ENCODE peak calls at places on chromosomes 3 and 15, in six cellular contexts. B is nephron progenitor cell, E is sciatic nerve, Z is DMS53, Q is EL, X is glutamatergic neuron. I is an unnamed sample.

GRCh38 chr15:66046751-66047150 is 177.5 kb downstream of the RAB11A start:
- DNase-seq in B (no peak), E (no peak), Z (peak), Q (no peak), X (no peak), I (no peak)

GRCh38 chr3:14361068-14361677 is 41.2 kb upstream of the SLC6A6 start:
- DNase-seq in B (no peak), E (no peak), Z (no peak), Q (no peak), X (no peak), I (no peak)

GRCh38 chr3:21962456-21962855 is 211.4 kb upstream of the ZNF385D start:
- DNase-seq in B (no peak), E (no peak), Z (peak), Q (peak), X (no peak), I (no peak)

GRCh38 chr15:100879461-100880138 is at the start of gene ALDH1A3:
- DNase-seq in B (peak), E (peak), Z (peak), Q (peak), X (peak), I (peak)

GRCh38 chr3:128971421-128971820 is 22.5 kb downstream of the CFAP92 start:
- DNase-seq in B (no peak), E (no peak), Z (no peak), Q (no peak), X (no peak), I (no peak)

GRCh38 chr3:82145742-82146141 is 384.3 kb upstream of the GBE1 start:
- DNase-seq in B (no peak), E (no peak), Z (no peak), Q (no peak), X (no peak), I (no peak)

GRCh38 chr3:46913644-46914043 is 36.1 kb downstream of the PTH1R start:
- DNase-seq in B (no peak), E (peak), Z (peak), Q (peak), X (no peak), I (peak)

GRCh38 chr15:60520825-60521368 is 42.0 kb upstream of the ICE2 start:
- DNase-seq in B (peak), E (peak), Z (peak), Q (peak), X (peak), I (peak)

GRCh38 chr3:71489315-71489761 is 94.2 kb downstream of the FOXP1 start:
- DNase-seq in B (no peak), E (no peak), Z (no peak), Q (no peak), X (no peak), I (no peak)

GRCh38 chr15:85649372-85649771 is 145.4 kb downstream of the KLHL25 start:
- DNase-seq in B (no peak), E (no peak), Z (peak), Q (peak), X (no peak), I (peak)

GRCh38 chr3:9352917-9353823 is 9.7 kb upstream of the THUMPD3 start:
- DNase-seq in B (peak), E (peak), Z (peak), Q (peak), X (peak), I (peak)

GRCh38 chr3:27449530-27450150 is 34.5 kb downstream of the SLC4A7 start:
- DNase-seq in B (no peak), E (no peak), Z (peak), Q (no peak), X (no peak), I (no peak)

GRCh38 chr3:161310649-161311423 is 60.5 kb downstream of the SPTSSB start:
- DNase-seq in B (no peak), E (no peak), Z (no peak), Q (no peak), X (no peak), I (no peak)

GRCh38 chr3:116517308-116517707 is 72.0 kb upstream of the LSAMP start:
- DNase-seq in B (no peak), E (no peak), Z (peak), Q (no peak), X (no peak), I (no peak)

GRCh38 chr15:29835301-29835700 is 13.0 kb upstream of the TJP1 start:
- DNase-seq in B (no peak), E (no peak), Z (no peak), Q (no peak), X (no peak), I (no peak)